ENCODE peak calls at places on chromosomes 7 and 10, in five cellular contexts. H is mesothelial cell of epicardium; U is activated CD4-positive, alpha-beta T cell treated with anti-CD3 and anti-CD28 coated beads for 1 hour; W is fibroblast of pulmonary artery; R is germinal center. F is an unnamed sample.

GRCh38 chr7:139777304-139777890 is 401 bp downstream of the HIPK2 start:
- DNase-seq in H (peak; percentile 56), U (peak; percentile 31), W (no peak), R (peak; percentile 41), F (peak; percentile 71)

GRCh38 chr10:74704629-74705360 is 121.6 kb upstream of the KAT6B start:
- DNase-seq in H (no peak), U (no peak), W (no peak), R (no peak), F (peak; percentile 2)

GRCh38 chr10:66762218-66762729 is 163.6 kb upstream of the LRRTM3 start:
- DNase-seq in H (no peak), U (no peak), W (no peak), R (no peak), F (no peak)

GRCh38 chr10:105952153-105952552 is 1212.4 kb downstream of the SORCS1 start:
- DNase-seq in H (no peak), U (no peak), W (peak; percentile 60), R (no peak), F (peak; percentile 74)

GRCh38 chr10:27746364-27747095 is 911 bp upstream of the MKX start:
- DNase-seq in H (no peak), U (no peak), W (no peak), R (no peak), F (peak; percentile 18)

GRCh38 chr7:97174308-97174707 is 56.8 kb downstream of the SDHAF3 start:
- DNase-seq in H (no peak), U (no peak), W (peak; percentile 29), R (no peak), F (no peak)

GRCh38 chr7:134186022-134186421 is 58.9 kb downstream of the LRGUK start:
- DNase-seq in H (no peak), U (no peak), W (no peak), R (no peak), F (no peak)

GRCh38 chr10:13587367-13587766 is 602 bp downstream of the PRPF18 start:
- DNase-seq in H (no peak), U (no peak), W (no peak), R (peak; percentile 11), F (no peak)

GRCh38 chr10:54650547-54650946 is 150.5 kb downstream of the PCDH15 start:
- DNase-seq in H (no peak), U (no peak), W (no peak), R (no peak), F (no peak)

GRCh38 chr7:92034116-92034515 is 93.5 kb downstream of the AKAP9 start:
- DNase-seq in H (no peak), U (no peak), W (peak; percentile 63), R (no peak), F (no peak)

GRCh38 chr7:24115661-24116060 is 168.3 kb upstream of the NPY start:
- DNase-seq in H (no peak), U (no peak), W (no peak), R (no peak), F (peak; percentile 61)

GRCh38 chr7:87356448-87356847 is 11.0 kb downstream of the CROT start:
- DNase-seq in H (no peak), U (no peak), W (no peak), R (no peak), F (no peak)

GRCh38 chr7:19648791-19649190 is 60.0 kb downstream of the POLR1F start:
- DNase-seq in H (no peak), U (no peak), W (no peak), R (no peak), F (no peak)

GRCh38 chr7:41238851-41239331 is 464.0 kb downstream of the INHBA start:
- DNase-seq in H (no peak), U (no peak), W (peak; percentile 11), R (no peak), F (no peak)

GRCh38 chr7:80923211-80923612 is 4.4 kb upstream of the SEMA3C start:
- DNase-seq in H (no peak), U (no peak), W (no peak), R (no peak), F (no peak)

GRCh38 chr7:78864339-78864738 is 589.1 kb downstream of the MAGI2 start:
- DNase-seq in H (no peak), U (no peak), W (no peak), R (no peak), F (no peak)

GRCh38 chr7:128240696-128241386 is at the start of gene LEP:
- DNase-seq in H (no peak), U (no peak), W (no peak), R (no peak), F (no peak)

GRCh38 chr10:129339841-129340240 is 127.2 kb upstream of the MGMT start:
- DNase-seq in H (no peak), U (no peak), W (no peak), R (no peak), F (no peak)

GRCh38 chr10:129932182-129932581 is 31.9 kb downstream of the EBF3 start:
- DNase-seq in H (no peak), U (no peak), W (no peak), R (no peak), F (no peak)

GRCh38 chr7:13021566-13021965 is 334.1 kb downstream of the ARL4A start:
- DNase-seq in H (no peak), U (no peak), W (peak; percentile 29), R (no peak), F (peak; percentile 36)

GRCh38 chr10:32983333-32983909 is 25.4 kb upstream of the ITGB1 start:
- DNase-seq in H (no peak), U (no peak), W (peak; percentile 91), R (no peak), F (peak; percentile 93)

GRCh38 chr10:24349379-24350110 is 140.6 kb downstream of the KIAA1217 start:
- DNase-seq in H (no peak), U (no peak), W (peak; percentile 17), R (no peak), F (peak; percentile 53)

GRCh38 chr7:104341545-104341944 is 13.1 kb downstream of the LHFPL3 start:
- DNase-seq in H (no peak), U (no peak), W (no peak), R (no peak), F (peak; percentile 13)

GRCh38 chr10:110919349-110919931 is at the start of gene SHOC2:
- DNase-seq in H (peak; percentile 82), U (peak; percentile 97), W (no peak), R (no peak), F (peak; percentile 84)

GRCh38 chr10:79943871-79944270 is 5.0 kb downstream of the SFTPD start:
- DNase-seq in H (no peak), U (no peak), W (no peak), R (no peak), F (no peak)

GRCh38 chr7:131105803-131106680 is 221.6 kb upstream of the MKLN1 start:
- DNase-seq in H (peak; percentile 57), U (peak; percentile 72), W (peak; percentile 86), R (peak; percentile 92), F (peak; percentile 71)

GRCh38 chr10:100677290-100677945 is 68.0 kb upstream of the PAX2 start:
- DNase-seq in H (no peak), U (no peak), W (no peak), R (no peak), F (no peak)

GRCh38 chr10:30439931-30440330 is 5.9 kb downstream of the MAP3K8 start:
- DNase-seq in H (no peak), U (no peak), W (no peak), R (no peak), F (no peak)

GRCh38 chr10:87605656-87606308 is 53.9 kb upstream of the PAPSS2 start:
- DNase-seq in H (no peak), U (no peak), W (peak; percentile 34), R (no peak), F (peak; percentile 78)

GRCh38 chr10:22505923-22506685 is 160.8 kb downstream of the SPAG6 start:
- DNase-seq in H (no peak), U (no peak), W (no peak), R (peak; percentile 53), F (no peak)

GRCh38 chr7:134328900-134329299 is 12.2 kb upstream of the SLC35B4 start:
- DNase-seq in H (no peak), U (no peak), W (no peak), R (no peak), F (no peak)

GRCh38 chr7:92731327-92732063 is 104.9 kb downstream of the CDK6 start:
- DNase-seq in H (no peak), U (no peak), W (peak; percentile 55), R (peak; percentile 41), F (peak; percentile 42)

GRCh38 chr7:753190-753589 is 26.1 kb upstream of the PRKAR1B start:
- DNase-seq in H (no peak), U (no peak), W (no peak), R (no peak), F (no peak)

GRCh38 chr10:13589316-13589715 is 2.6 kb downstream of the PRPF18 start:
- DNase-seq in H (no peak), U (no peak), W (no peak), R (no peak), F (no peak)

GRCh38 chr7:135262623-135263320 is 29.1 kb downstream of the STRA8 start:
- DNase-seq in H (no peak), U (no peak), W (no peak), R (no peak), F (no peak)

GRCh38 chr10:69327463-69328345 is 49.4 kb downstream of the HK1 start:
- DNase-seq in H (no peak), U (peak; percentile 27), W (peak; percentile 78), R (peak; percentile 71), F (peak; percentile 72)

GRCh38 chr10:124028700-124029487 is 64.5 kb downstream of the CHST15 start:
- DNase-seq in H (no peak), U (no peak), W (no peak), R (no peak), F (no peak)